ENCODE peak calls at places on chromosome 4, in four cellular contexts. J, I, G and P are unnamed samples.

GRCh38 chr4:116829187-116829586 is 256.2 kb downstream of the TRAM1L1 start:
- DNase-seq in G (no peak), J (no peak), I (peak), P (no peak)

GRCh38 chr4:11488657-11489448 is 60.2 kb upstream of the HS3ST1 start:
- DNase-seq in G (no peak), J (no peak), I (no peak), P (no peak)

GRCh38 chr4:147289181-147289580 is 191.7 kb upstream of the EDNRA start:
- DNase-seq in J (no peak), G (no peak), I (no peak), P (no peak)

GRCh38 chr4:164012396-164013027 is 518.0 kb downstream of the TMA16 start:
- DNase-seq in J (peak), G (peak), I (peak), P (no peak)

GRCh38 chr4:152577708-152578421 is 42.0 kb upstream of the FBXW7 start:
- DNase-seq in G (no peak), J (no peak), I (no peak), P (no peak)

GRCh38 chr4:189497996-189498395 is 442.7 kb upstream of the FRG1 start:
- DNase-seq in J (no peak), I (no peak), G (no peak), P (no peak)

GRCh38 chr4:128908735-128909134 is 99.2 kb downstream of the JADE1 start:
- DNase-seq in G (no peak), J (no peak), I (no peak), P (no peak)

GRCh38 chr4:40055379-40055872 is 1.2 kb upstream of the N4BP2 start:
- DNase-seq in I (peak), G (peak), J (no peak), P (peak)

GRCh38 chr4:108166038-108166437 is 2.7 kb downstream of the LEF1 start:
- DNase-seq in J (no peak), I (peak), G (no peak), P (no peak)

DNA sequence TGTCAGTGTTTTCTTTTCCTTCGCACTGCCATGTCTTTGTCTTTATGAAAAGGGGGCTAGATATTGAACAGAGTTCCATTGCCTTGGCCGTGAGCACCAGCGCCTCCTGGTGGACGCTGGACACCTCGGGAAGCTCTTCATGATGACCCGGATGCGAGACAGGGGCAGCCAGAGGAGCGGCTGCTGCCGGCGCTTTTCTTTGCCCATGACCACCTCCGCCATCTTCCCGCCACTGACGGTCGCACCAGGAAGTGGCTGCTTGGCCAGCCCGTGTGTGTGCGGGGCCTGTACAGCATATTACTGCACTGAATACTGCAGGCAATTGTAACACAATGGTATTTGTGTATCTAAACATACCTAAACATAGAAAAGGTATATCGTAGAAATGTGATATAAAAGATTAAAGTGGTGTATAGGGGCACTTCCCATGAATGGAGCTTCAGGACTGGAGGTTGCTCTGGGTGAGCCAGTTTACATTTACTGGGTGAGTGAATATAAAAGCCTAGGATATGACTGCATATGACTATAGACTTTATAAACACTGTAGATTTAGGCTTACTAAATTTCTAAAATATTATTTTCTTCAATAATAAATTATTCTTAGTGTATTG is 15.8 kb upstream of the GRIA2 start:
- DNase-seq in J (peak), G (peak), I (peak), P (no peak)
- TF ChIP-seq GABPA in J (no peak), G (peak), I (peak), P (no peak)

GRCh38 chr4:83413676-83414075 is 41.9 kb downstream of the HELQ start:
- DNase-seq in J (no peak), G (no peak), I (peak), P (no peak)
- TF ChIP-seq CREB1 in J (no peak), G (no peak), I (no peak), P (no peak)

GRCh38 chr4:171648926-171649325 is 164.3 kb upstream of the GALNTL6 start:
- DNase-seq in I (no peak), G (no peak), J (no peak), P (no peak)

GRCh38 chr4:171646984-171647383 is 166.2 kb upstream of the GALNTL6 start:
- DNase-seq in J (no peak), G (no peak), I (peak), P (no peak)

GRCh38 chr4:171644430-171645057 is 168.7 kb upstream of the GALNTL6 start:
- DNase-seq in I (no peak), G (no peak), J (no peak), P (peak)

GRCh38 chr4:171651071-171651470 is 162.1 kb upstream of the GALNTL6 start:
- DNase-seq in I (no peak), G (no peak), J (no peak), P (no peak)

GRCh38 chr4:171650543-171650942 is 162.7 kb upstream of the GALNTL6 start:
- DNase-seq in J (no peak), I (peak), G (peak), P (no peak)
- TF ChIP-seq GABPA in J (no peak), I (no peak), G (no peak), P (no peak)

GRCh38 chr4:120329386-120329785 is 262.7 kb upstream of the MAD2L1 start:
- DNase-seq in G (no peak), J (no peak), I (no peak), P (no peak)
- TF ChIP-seq CREB1 in G (no peak), J (no peak), I (no peak), P (no peak)

GRCh38 chr4:73053076-73053475 is 16.4 kb downstream of the COX18 start:
- DNase-seq in J (no peak), I (no peak), G (no peak), P (no peak)

GRCh38 chr4:73051625-73052024 is 17.9 kb downstream of the COX18 start:
- DNase-seq in I (no peak), J (no peak), G (no peak), P (no peak)

GRCh38 chr4:73055241-73055897 is 14.1 kb downstream of the COX18 start:
- DNase-seq in J (no peak), I (no peak), G (no peak), P (no peak)

DNA sequence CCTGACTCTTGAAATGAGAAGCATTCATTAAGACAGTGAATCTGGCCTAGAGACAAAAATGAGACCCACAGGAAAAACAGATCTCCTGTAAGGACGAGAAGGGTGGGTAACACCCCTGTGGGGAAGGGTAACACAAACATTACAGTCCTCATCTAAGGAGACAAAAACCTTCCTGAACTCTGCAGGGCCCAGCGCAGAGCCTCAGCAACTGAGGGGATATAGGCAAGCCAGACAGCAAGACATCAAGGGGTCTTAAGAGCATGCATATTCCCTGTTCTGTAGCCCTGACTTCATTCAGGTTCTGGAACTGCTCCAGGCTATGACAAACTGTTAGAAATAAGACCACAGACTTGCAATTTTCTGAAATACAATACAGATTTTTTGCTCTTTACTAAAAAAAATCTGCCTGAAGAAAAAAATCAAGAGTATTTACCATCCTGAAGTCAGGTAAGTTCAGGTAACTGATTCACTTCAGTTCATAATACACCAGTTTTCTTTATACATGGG is 15.5 kb downstream of the COX18 start:
- DNase-seq in I (no peak), G (no peak), J (no peak), P (no peak)
- TF ChIP-seq GABPA in I (no peak), G (no peak), J (no peak), P (no peak)

GRCh38 chr4:106036848-106037247 is 141.6 kb downstream of the NPNT start:
- DNase-seq in J (no peak), I (no peak), G (peak), P (no peak)
- TF ChIP-seq CREB1 in J (no peak), I (no peak), G (no peak), P (no peak)